ENCODE peak calls at places on chromosomes 12 and 14, in four cellular contexts. One of them, this sample, is unnamed.

GRCh38 chr12:5428332-5429221 is 3.3 kb upstream of the NTF3 start:
- DNase-seq in heart left ventricle: no peak
- DNase-seq in fibroblast of lung: peak; percentile 23
- DNase-seq in prostate gland: no peak
- DNase-seq in this sample: peak; percentile 88

GRCh38 chr12:93743999-93744689 is 67.0 kb downstream of the CRADD start:
- DNase-seq in heart left ventricle: no peak
- DNase-seq in prostate gland: no peak
- DNase-seq in fibroblast of lung: no peak
- DNase-seq in this sample: no peak

GRCh38 chr14:64503184-64503433 is 529 bp downstream of the ZBTB25 start:
- DNase-seq in heart left ventricle: no peak
- DNase-seq in prostate gland: no peak
- DNase-seq in fibroblast of lung: no peak
- DNase-seq in this sample: no peak

GRCh38 chr14:100586153-100586519 is 1.1 kb downstream of the BEGAIN start:
- DNase-seq in heart left ventricle: peak; percentile 24
- DNase-seq in prostate gland: no peak
- DNase-seq in fibroblast of lung: no peak
- DNase-seq in this sample: no peak

GRCh38 chr12:59119676-59120075 is 199.4 kb upstream of the LRIG3 start:
- DNase-seq in prostate gland: no peak
- DNase-seq in heart left ventricle: no peak
- DNase-seq in fibroblast of lung: peak; percentile 62
- DNase-seq in this sample: no peak

GRCh38 chr12:73057428-73057827 is 785.3 kb downstream of the TRHDE start:
- DNase-seq in fibroblast of lung: no peak
- DNase-seq in heart left ventricle: no peak
- DNase-seq in prostate gland: no peak
- DNase-seq in this sample: peak; percentile 64

GRCh38 chr12:116695464-116695725 is 42.5 kb downstream of the SPRING1 start:
- DNase-seq in heart left ventricle: no peak
- DNase-seq in prostate gland: no peak
- DNase-seq in fibroblast of lung: no peak
- DNase-seq in this sample: no peak

GRCh38 chr14:89624500-89625156 is 207.6 kb upstream of the FOXN3 start:
- DNase-seq in fibroblast of lung: no peak
- DNase-seq in prostate gland: no peak
- DNase-seq in heart left ventricle: no peak
- DNase-seq in this sample: no peak

GRCh38 chr12:75868501-75868900 is 163.1 kb downstream of the PHLDA1 start:
- DNase-seq in prostate gland: peak; percentile 63
- DNase-seq in fibroblast of lung: peak; percentile 72
- DNase-seq in heart left ventricle: peak; percentile 34
- DNase-seq in this sample: no peak

GRCh38 chr14:97120204-97121120 is 323.3 kb downstream of the VRK1 start:
- DNase-seq in heart left ventricle: no peak
- DNase-seq in fibroblast of lung: no peak
- DNase-seq in prostate gland: no peak
- DNase-seq in this sample: no peak

GRCh38 chr12:88242161-88242925 is 100.2 kb downstream of the TMTC3 start:
- DNase-seq in fibroblast of lung: peak; percentile 99
- DNase-seq in heart left ventricle: peak; percentile 25
- DNase-seq in prostate gland: no peak
- DNase-seq in this sample: no peak

GRCh38 chr12:130953783-130954543 is at the start of gene ADGRD1:
- DNase-seq in heart left ventricle: peak; percentile 77
- DNase-seq in fibroblast of lung: no peak
- DNase-seq in prostate gland: no peak
- DNase-seq in this sample: peak; percentile 83

GRCh38 chr12:26936559-26937442 is 980 bp downstream of the INTS13 start:
- DNase-seq in fibroblast of lung: no peak
- DNase-seq in heart left ventricle: no peak
- DNase-seq in prostate gland: no peak
- DNase-seq in this sample: no peak

GRCh38 chr14:100692256-100692655 is 34.4 kb upstream of the DLK1 start:
- DNase-seq in prostate gland: no peak
- DNase-seq in fibroblast of lung: no peak
- DNase-seq in heart left ventricle: no peak
- DNase-seq in this sample: no peak

GRCh38 chr12:24488091-24488596 is 460.8 kb downstream of the BCAT1 start:
- DNase-seq in prostate gland: no peak
- DNase-seq in fibroblast of lung: peak; percentile 60
- DNase-seq in heart left ventricle: no peak
- DNase-seq in this sample: no peak

GRCh38 chr12:3130053-3130805 is 53.0 kb downstream of the TSPAN9 start:
- DNase-seq in prostate gland: peak; percentile 58
- DNase-seq in heart left ventricle: peak; percentile 79
- DNase-seq in fibroblast of lung: no peak
- DNase-seq in this sample: no peak

GRCh38 chr12:1592444-1593231 is 1.7 kb downstream of the FBXL14 start:
- DNase-seq in fibroblast of lung: peak; percentile 69
- DNase-seq in heart left ventricle: no peak
- DNase-seq in prostate gland: no peak
- DNase-seq in this sample: peak; percentile 81

GRCh38 chr12:1013618-1014489 is 22.8 kb downstream of the ERC1 start:
- DNase-seq in heart left ventricle: no peak
- DNase-seq in prostate gland: no peak
- DNase-seq in fibroblast of lung: peak; percentile 85
- DNase-seq in this sample: no peak

GRCh38 chr12:115322275-115322674 is 638.3 kb upstream of the TBX3 start:
- DNase-seq in fibroblast of lung: peak; percentile 59
- DNase-seq in prostate gland: no peak
- DNase-seq in heart left ventricle: no peak
- DNase-seq in this sample: no peak

GRCh38 chr14:99575043-99576023 is 28.7 kb downstream of the CCDC85C start:
- DNase-seq in heart left ventricle: peak; percentile 68
- DNase-seq in prostate gland: peak; percentile 69
- DNase-seq in fibroblast of lung: peak; percentile 53
- DNase-seq in this sample: no peak

GRCh38 chr12:49703647-49704137 is 3.5 kb downstream of the FMNL3 start:
- DNase-seq in fibroblast of lung: peak; percentile 85
- DNase-seq in prostate gland: no peak
- DNase-seq in heart left ventricle: no peak
- DNase-seq in this sample: no peak

GRCh38 chr12:34390171-34390841 is 368.0 kb downstream of the ALG10 start:
- DNase-seq in fibroblast of lung: no peak
- DNase-seq in heart left ventricle: peak; percentile 11
- DNase-seq in prostate gland: no peak
- DNase-seq in this sample: peak; percentile 21

GRCh38 chr12:20220339-20220738 is 148.0 kb upstream of the PDE3A start:
- DNase-seq in fibroblast of lung: peak; percentile 37
- DNase-seq in heart left ventricle: no peak
- DNase-seq in prostate gland: no peak
- DNase-seq in this sample: no peak

GRCh38 chr14:73471582-73472181 is 13.3 kb upstream of the NUMB start:
- DNase-seq in heart left ventricle: no peak
- DNase-seq in prostate gland: no peak
- DNase-seq in fibroblast of lung: no peak
- DNase-seq in this sample: no peak

GRCh38 chr12:46064548-46064947 is 74.2 kb upstream of the SCAF11 start:
- DNase-seq in prostate gland: no peak
- DNase-seq in heart left ventricle: no peak
- DNase-seq in fibroblast of lung: no peak
- DNase-seq in this sample: no peak

GRCh38 chr14:21917699-21918436 is 244.2 kb upstream of the OR4E1 start:
- DNase-seq in fibroblast of lung: peak; percentile 21
- DNase-seq in heart left ventricle: no peak
- DNase-seq in prostate gland: peak; percentile 31
- DNase-seq in this sample: peak; percentile 68

GRCh38 chr14:52267501-52268190 is at the start of gene PTGDR:
- DNase-seq in fibroblast of lung: peak; percentile 24
- DNase-seq in prostate gland: no peak
- DNase-seq in heart left ventricle: peak; percentile 47
- DNase-seq in this sample: peak; percentile 83

GRCh38 chr12:57604454-57605307 is at the start of gene DTX3:
- DNase-seq in prostate gland: peak; percentile 66
- DNase-seq in heart left ventricle: peak; percentile 64
- DNase-seq in fibroblast of lung: peak; percentile 38
- DNase-seq in this sample: peak; percentile 87

GRCh38 chr12:66235626-66236281 is 46.7 kb downstream of the IRAK3 start:
- DNase-seq in fibroblast of lung: no peak
- DNase-seq in heart left ventricle: no peak
- DNase-seq in prostate gland: no peak
- DNase-seq in this sample: no peak

DNA sequence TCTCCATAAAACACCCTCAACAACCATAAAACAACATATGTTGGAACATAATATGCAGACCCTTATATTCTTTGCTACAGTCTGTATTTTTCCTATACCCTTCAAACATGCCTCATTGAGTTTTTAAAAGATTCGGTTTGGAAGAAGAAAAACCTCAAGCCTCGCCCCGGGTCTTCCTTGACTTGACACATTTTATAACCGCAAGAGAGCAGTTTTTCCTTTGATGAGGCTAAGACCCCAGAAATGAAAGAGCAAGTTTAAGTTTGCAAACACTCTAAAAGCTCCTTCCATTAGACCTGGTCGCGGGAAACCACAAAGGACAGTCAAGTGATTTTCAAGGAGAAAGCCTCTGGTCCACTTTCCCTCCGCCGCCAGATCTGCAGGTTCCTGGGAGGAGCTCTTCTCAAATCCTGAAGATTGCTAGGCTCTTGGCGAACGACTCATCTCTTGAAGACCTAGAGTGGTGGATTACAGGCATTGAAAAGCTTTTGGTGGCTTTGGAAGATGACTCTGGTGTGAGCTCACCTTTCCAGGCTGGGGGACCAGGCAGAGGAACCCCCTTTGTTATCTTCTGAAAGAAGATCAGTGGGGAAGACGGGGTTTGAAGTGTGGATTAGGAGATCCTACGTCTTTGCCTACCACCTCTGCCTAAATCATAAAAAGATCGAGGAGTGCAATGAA is at the start of gene ASCL4:
- DNase-seq in fibroblast of lung: no peak
- DNase-seq in heart left ventricle: no peak
- DNase-seq in prostate gland: no peak
- DNase-seq in this sample: peak; percentile 52
- H3K27me3 ChIP-seq in fibroblast of lung: peaks cover 16% of the 10 kb centered on the region
- H3K27me3 ChIP-seq in heart left ventricle: peaks cover 66% of the 10 kb centered on the region
- H3K27me3 ChIP-seq in prostate gland: no peaks in the 10 kb centered on the region
- H3K27me3 ChIP-seq in this sample: peaks cover 97% of the 10 kb centered on the region

DNA sequence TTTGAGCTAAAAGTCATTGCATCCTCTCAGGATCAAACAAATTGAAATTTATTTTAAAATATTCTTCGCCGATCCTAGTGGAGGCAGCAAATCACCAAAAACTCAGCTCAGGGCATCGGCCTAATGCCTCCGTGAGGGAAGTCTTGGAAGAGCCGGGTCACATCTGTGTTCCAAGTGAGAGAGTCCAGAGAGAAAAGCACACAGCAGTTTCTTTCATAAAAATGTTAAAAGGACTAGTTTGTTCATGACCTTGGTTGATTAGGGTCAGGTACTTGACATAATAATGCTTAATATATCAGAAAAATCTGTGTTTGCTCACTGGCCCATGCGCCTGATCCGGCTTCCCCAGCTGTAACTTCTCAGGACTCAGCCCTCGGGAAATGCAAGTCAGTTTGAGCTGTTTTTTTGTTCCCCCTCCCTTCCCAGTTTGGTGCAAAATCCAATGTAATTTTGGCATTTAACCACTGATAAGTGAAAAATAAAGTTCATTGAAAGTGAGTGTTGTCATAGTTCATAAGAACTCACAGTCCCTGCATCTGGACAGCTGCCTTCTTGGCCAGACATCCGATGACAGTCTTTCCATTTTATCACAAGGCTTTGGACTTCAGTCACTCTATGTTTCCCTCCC is 161.7 kb downstream of the CAND1 start:
- DNase-seq in heart left ventricle: peak; percentile 81
- DNase-seq in prostate gland: no peak
- DNase-seq in fibroblast of lung: no peak
- DNase-seq in this sample: no peak
- TF ChIP-seq CTCF in heart left ventricle: peak; percentile 43
- TF ChIP-seq CTCF in prostate gland: no peak
- TF ChIP-seq CTCF in fibroblast of lung: peak; percentile 41
- TF ChIP-seq CTCF in this sample: peak; percentile 49

DNA sequence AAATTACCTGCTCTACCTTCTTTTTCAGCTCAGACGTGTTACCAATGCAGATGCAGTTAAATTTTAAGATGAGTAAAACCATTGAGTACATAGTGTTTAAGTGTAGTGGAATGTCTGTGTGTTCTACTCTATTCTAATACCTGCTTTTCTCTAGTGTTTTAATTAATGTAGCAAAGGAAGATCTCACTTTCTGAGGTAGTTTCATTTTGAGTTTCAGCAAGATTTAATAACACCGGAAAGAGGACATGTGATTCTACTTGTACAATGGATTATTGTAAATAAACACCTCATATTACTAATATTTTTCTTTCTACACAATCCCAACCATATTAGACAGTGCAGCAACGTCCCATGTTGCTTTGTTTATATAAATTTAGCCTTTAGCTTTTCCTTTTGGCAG is 315.4 kb downstream of the RAD51B start:
- DNase-seq in prostate gland: no peak
- DNase-seq in fibroblast of lung: no peak
- DNase-seq in heart left ventricle: no peak
- DNase-seq in this sample: no peak
- H3K27ac ChIP-seq in prostate gland: no peak overlapping the region
- H3K27ac ChIP-seq in fibroblast of lung: no peak overlapping the region
- H3K27ac ChIP-seq in heart left ventricle: no peak overlapping the region
- H3K27ac ChIP-seq in this sample: no peak overlapping the region

GRCh38 chr14:28776482-28777266 is 10.1 kb downstream of the FOXG1 start:
- DNase-seq in prostate gland: no peak
- DNase-seq in fibroblast of lung: no peak
- DNase-seq in heart left ventricle: no peak
- DNase-seq in this sample: no peak
- H3K27me3 ChIP-seq in prostate gland: peaks cover 35% of the 10 kb centered on the region
- H3K27me3 ChIP-seq in fibroblast of lung: peaks cover 48% of the 10 kb centered on the region
- H3K27me3 ChIP-seq in heart left ventricle: peaks cover 98% of the 10 kb centered on the region
- H3K27me3 ChIP-seq in this sample: peaks cover 100% of the 10 kb centered on the region

DNA sequence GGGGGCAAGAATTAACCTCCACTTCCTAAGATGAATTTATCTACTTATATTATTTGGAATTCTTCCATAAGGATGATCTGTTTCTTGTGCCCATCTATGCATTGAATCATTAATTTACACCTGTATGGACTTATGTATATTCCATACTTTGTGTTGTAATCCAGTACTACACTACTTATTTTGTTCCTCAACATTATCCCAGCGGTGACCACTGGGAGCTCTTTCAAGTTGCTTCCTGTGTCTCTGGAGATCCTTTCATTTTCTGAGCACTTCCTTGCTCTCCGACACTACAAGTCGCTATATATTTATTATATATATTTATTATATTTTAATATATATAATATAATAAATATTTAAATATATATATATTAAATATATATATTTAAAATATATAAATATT is 54.9 kb upstream of the SCN8A start:
- DNase-seq in prostate gland: no peak
- DNase-seq in heart left ventricle: no peak
- DNase-seq in fibroblast of lung: peak; percentile 5
- DNase-seq in this sample: no peak
- TF ChIP-seq CTCF in prostate gland: no peak
- TF ChIP-seq CTCF in heart left ventricle: no peak
- TF ChIP-seq CTCF in fibroblast of lung: peak; percentile 23
- TF ChIP-seq CTCF in this sample: peak; percentile 61

DNA sequence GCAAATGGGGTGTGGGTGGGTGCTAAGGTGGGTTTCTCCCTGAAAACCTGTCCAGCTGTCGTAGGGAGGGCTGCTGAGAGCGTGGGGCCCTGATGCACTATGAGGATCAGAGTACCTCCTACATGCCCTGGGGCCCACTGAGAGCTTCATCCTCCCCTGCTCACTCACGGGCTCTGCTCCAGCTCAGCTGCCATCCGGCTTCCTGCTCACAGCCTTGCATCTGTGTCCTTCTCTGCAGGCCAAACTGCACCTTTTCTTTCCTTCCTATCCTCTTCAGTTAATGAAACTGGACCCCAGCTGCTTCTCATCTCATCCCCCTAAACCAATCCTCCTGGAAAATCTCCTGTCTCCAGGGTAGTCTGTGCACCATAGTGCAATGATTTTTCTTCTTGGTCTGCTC is 22.2 kb upstream of the GPRC5D start:
- DNase-seq in fibroblast of lung: no peak
- DNase-seq in prostate gland: no peak
- DNase-seq in heart left ventricle: no peak
- DNase-seq in this sample: no peak
- H3K27ac ChIP-seq in fibroblast of lung: no peak overlapping the region
- H3K27ac ChIP-seq in prostate gland: no peak overlapping the region
- H3K27ac ChIP-seq in heart left ventricle: no peak overlapping the region
- H3K27ac ChIP-seq in this sample: no peak overlapping the region

This sample was measured in endodermal cell.